ENCODE peak calls at places on chromosomes 1 and 21, in four cellular contexts. X, Q, D and P are unnamed samples. For H3K4me1, the result is how much of the 10 kb centered on the place peaks cover.

GRCh38 chr1:74012583-74012982 is 185.4 kb downstream of the LRRIQ3 start:
- DNase-seq in X (no peak), D (no peak), Q (no peak), P (no peak)

GRCh38 chr1:101200513-101200912 is 36.3 kb upstream of the S1PR1 start:
- DNase-seq in Q (peak), D (peak), X (no peak), P (peak)

GRCh38 chr1:33158366-33158765 is 23.5 kb downstream of the TRIM62 start:
- DNase-seq in X (no peak), Q (no peak), D (no peak), P (no peak)

GRCh38 chr1:113918243-113918642 is 10.9 kb upstream of the HIPK1 start:
- DNase-seq in X (no peak), Q (no peak), D (no peak), P (no peak)

GRCh38 chr1:30929135-30929889 is 20.8 kb upstream of the SDC3 start:
- DNase-seq in Q (peak), D (peak), X (peak), P (no peak)

GRCh38 chr1:45971335-45971734 is 161.1 kb downstream of the PIK3R3 start:
- DNase-seq in Q (no peak), X (no peak), D (no peak), P (no peak)

GRCh38 chr1:116232989-116233514 is 121.9 kb downstream of the MAB21L3 start:
- DNase-seq in X (peak), Q (no peak), D (no peak), P (no peak)

GRCh38 chr1:244029137-244029536 is 21.9 kb upstream of the ZBTB18 start:
- DNase-seq in Q (no peak), D (peak), X (no peak), P (no peak)

GRCh38 chr1:226474041-226474440 is 66.1 kb upstream of the PARP1 start:
- DNase-seq in Q (no peak), D (no peak), X (no peak), P (no peak)

GRCh38 chr1:184838374-184838995 is 83.8 kb upstream of the EDEM3 start:
- DNase-seq in D (peak), X (no peak), Q (peak), P (peak)

GRCh38 chr1:66044912-66045311 is 252.2 kb downstream of the PDE4B start:
- DNase-seq in X (no peak), Q (no peak), D (no peak), P (no peak)

GRCh38 chr1:227949341-227949921 is 1.7 kb upstream of the WNT9A start:
- DNase-seq in D (no peak), X (no peak), Q (no peak), P (no peak)

GRCh38 chr1:214378492-214378891 is 97.5 kb downstream of the SMYD2 start:
- DNase-seq in D (no peak), X (no peak), Q (no peak), P (no peak)

GRCh38 chr1:55421317-55421716 is 206.2 kb upstream of the USP24 start:
- DNase-seq in Q (peak), D (peak), X (no peak), P (no peak)

GRCh38 chr1:162708286-162708685 is 76.0 kb downstream of the DDR2 start:
- DNase-seq in Q (no peak), D (no peak), X (no peak), P (no peak)

GRCh38 chr1:27388337-27389005 is 4.0 kb upstream of the GPR3 start:
- DNase-seq in X (peak), Q (no peak), D (peak), P (no peak)

GRCh38 chr1:44025816-44026215 is 5.4 kb downstream of the SLC6A9 start:
- DNase-seq in Q (no peak), X (no peak), D (peak), P (no peak)

GRCh38 chr21:43854773-43855633 is 10.0 kb upstream of the AGPAT3 start:
- DNase-seq in Q (no peak), X (no peak), D (no peak), P (no peak)
- H2AFZ ChIP-seq in Q (no peak), X (no peak), D (no peak), P (no peak)

GRCh38 chr1:156491151-156491949 is 9.2 kb downstream of the MEF2D start:
- DNase-seq in D (no peak), X (no peak), Q (no peak), P (no peak)
- H3K4me1 ChIP-seq in D (under half), X (under half), Q (under half), P (under half)

GRCh38 chr1:110674337-110675059 is at the start of gene KCNA3:
- DNase-seq in D (no peak), X (peak), Q (no peak), P (no peak)
- TF ChIP-seq EZH2 in D (no peak), X (peak), Q (no peak), P (peak)

GRCh38 chr1:9719978-9720722 is 68.6 kb downstream of the PIK3CD start:
- DNase-seq in D (no peak), X (peak), Q (no peak), P (no peak)
- H2AFZ ChIP-seq in D (no peak), X (no peak), Q (no peak), P (no peak)

GRCh38 chr1:3125546-3126368 is 56.8 kb downstream of the PRDM16 start:
- DNase-seq in Q (no peak), X (peak), D (no peak), P (no peak)
- H3K4me1 ChIP-seq in Q (under half), X (half or more), D (under half), P (under half)

GRCh38 chr1:90835661-90836344 is 118.7 kb upstream of the BARHL2 start:
- DNase-seq in D (no peak), X (peak), Q (no peak), P (no peak)
- TF ChIP-seq EZH2 in D (no peak), X (peak), Q (peak), P (peak)

GRCh38 chr1:179058343-179059184 is 23.3 kb upstream of the TOR3A start:
- DNase-seq in D (peak), X (no peak), Q (no peak), P (no peak)

GRCh38 chr1:179053486-179053885 is 27.8 kb downstream of the FAM20B start:
- DNase-seq in X (no peak), D (peak), Q (no peak), P (no peak)

GRCh38 chr1:179059185-179059483 is 22.7 kb upstream of the TOR3A start:
- DNase-seq in Q (no peak), X (no peak), D (no peak), P (no peak)

GRCh38 chr1:179052776-179053175 is 27.1 kb downstream of the FAM20B start:
- DNase-seq in D (no peak), Q (no peak), X (no peak), P (no peak)

GRCh38 chr1:179055930-179056329 is 25.9 kb upstream of the TOR3A start:
- DNase-seq in D (peak), Q (no peak), X (no peak), P (no peak)
- H2AFZ ChIP-seq in D (no peak), Q (no peak), X (no peak), P (no peak)